ENCODE peak calls at places on chromosomes 5 and 9, in seven cellular contexts. One of them, this sample, is unnamed.

GRCh38 chr9:135960328-135961276 is 571 bp downstream of the UBAC1 start:
- DNase-seq in cardiac muscle cell: peak; percentile 70
- DNase-seq in epithelial cell of prostate: no peak
- DNase-seq in stimulated activated effector memory CD8-positive, alpha-beta T cell treated with anti-CD3 and anti-CD28 coated beads, Interleukin-12 subunit alpha, Interleukin-12 subunit beta, amount 100 ng/mL, for 72 hours: no peak
- DNase-seq in NCI-H1694: no peak
- DNase-seq in stimulated activated CD8-positive, alpha-beta memory T cell treated with anti-CD3 and anti-CD28 coated beads, Interleukin-15, amount 100 ng/mL, for 24 hours: no peak
- DNase-seq in left ventricle myocardium inferior: no peak
- DNase-seq in this sample: no peak

GRCh38 chr9:16869140-16869903 is 1.1 kb downstream of the BNC2 start:
- DNase-seq in NCI-H1694: no peak
- DNase-seq in left ventricle myocardium inferior: no peak
- DNase-seq in cardiac muscle cell: peak; percentile 28
- DNase-seq in stimulated activated effector memory CD8-positive, alpha-beta T cell treated with anti-CD3 and anti-CD28 coated beads, Interleukin-12 subunit alpha, Interleukin-12 subunit beta, amount 100 ng/mL, for 72 hours: no peak
- DNase-seq in epithelial cell of prostate: no peak
- DNase-seq in stimulated activated CD8-positive, alpha-beta memory T cell treated with anti-CD3 and anti-CD28 coated beads, Interleukin-15, amount 100 ng/mL, for 24 hours: no peak
- DNase-seq in this sample: no peak

GRCh38 chr9:69324549-69325401 is at the start of gene ENTREP1:
- DNase-seq in left ventricle myocardium inferior: peak; percentile 77
- DNase-seq in stimulated activated effector memory CD8-positive, alpha-beta T cell treated with anti-CD3 and anti-CD28 coated beads, Interleukin-12 subunit alpha, Interleukin-12 subunit beta, amount 100 ng/mL, for 72 hours: no peak
- DNase-seq in stimulated activated CD8-positive, alpha-beta memory T cell treated with anti-CD3 and anti-CD28 coated beads, Interleukin-15, amount 100 ng/mL, for 24 hours: no peak
- DNase-seq in epithelial cell of prostate: peak; percentile 29
- DNase-seq in cardiac muscle cell: peak; percentile 86
- DNase-seq in NCI-H1694: no peak
- DNase-seq in this sample: no peak

GRCh38 chr5:59393585-59394289 is 499.8 kb downstream of the PDE4D start:
- DNase-seq in epithelial cell of prostate: no peak
- DNase-seq in left ventricle myocardium inferior: no peak
- DNase-seq in stimulated activated effector memory CD8-positive, alpha-beta T cell treated with anti-CD3 and anti-CD28 coated beads, Interleukin-12 subunit alpha, Interleukin-12 subunit beta, amount 100 ng/mL, for 72 hours: no peak
- DNase-seq in stimulated activated CD8-positive, alpha-beta memory T cell treated with anti-CD3 and anti-CD28 coated beads, Interleukin-15, amount 100 ng/mL, for 24 hours: no peak
- DNase-seq in cardiac muscle cell: no peak
- DNase-seq in NCI-H1694: no peak
- DNase-seq in this sample: no peak

GRCh38 chr5:80963966-80964481 is 3.9 kb downstream of the RASGRF2 start:
- DNase-seq in epithelial cell of prostate: no peak
- DNase-seq in cardiac muscle cell: no peak
- DNase-seq in stimulated activated effector memory CD8-positive, alpha-beta T cell treated with anti-CD3 and anti-CD28 coated beads, Interleukin-12 subunit alpha, Interleukin-12 subunit beta, amount 100 ng/mL, for 72 hours: no peak
- DNase-seq in NCI-H1694: no peak
- DNase-seq in stimulated activated CD8-positive, alpha-beta memory T cell treated with anti-CD3 and anti-CD28 coated beads, Interleukin-15, amount 100 ng/mL, for 24 hours: no peak
- DNase-seq in left ventricle myocardium inferior: no peak
- DNase-seq in this sample: no peak

GRCh38 chr5:132246806-132247205 is 10.7 kb upstream of the PDLIM4 start:
- DNase-seq in stimulated activated effector memory CD8-positive, alpha-beta T cell treated with anti-CD3 and anti-CD28 coated beads, Interleukin-12 subunit alpha, Interleukin-12 subunit beta, amount 100 ng/mL, for 72 hours: no peak
- DNase-seq in left ventricle myocardium inferior: no peak
- DNase-seq in NCI-H1694: no peak
- DNase-seq in cardiac muscle cell: no peak
- DNase-seq in epithelial cell of prostate: no peak
- DNase-seq in stimulated activated CD8-positive, alpha-beta memory T cell treated with anti-CD3 and anti-CD28 coated beads, Interleukin-15, amount 100 ng/mL, for 24 hours: no peak
- DNase-seq in this sample: no peak

GRCh38 chr5:90050135-90050534 is 359.4 kb downstream of the CETN3 start:
- DNase-seq in stimulated activated effector memory CD8-positive, alpha-beta T cell treated with anti-CD3 and anti-CD28 coated beads, Interleukin-12 subunit alpha, Interleukin-12 subunit beta, amount 100 ng/mL, for 72 hours: no peak
- DNase-seq in left ventricle myocardium inferior: no peak
- DNase-seq in NCI-H1694: no peak
- DNase-seq in stimulated activated CD8-positive, alpha-beta memory T cell treated with anti-CD3 and anti-CD28 coated beads, Interleukin-15, amount 100 ng/mL, for 24 hours: no peak
- DNase-seq in cardiac muscle cell: peak; percentile 1
- DNase-seq in epithelial cell of prostate: peak; percentile 27
- DNase-seq in this sample: no peak

GRCh38 chr5:151214614-151215545 is 9.0 kb downstream of the CCDC69 start:
- DNase-seq in left ventricle myocardium inferior: no peak
- DNase-seq in stimulated activated effector memory CD8-positive, alpha-beta T cell treated with anti-CD3 and anti-CD28 coated beads, Interleukin-12 subunit alpha, Interleukin-12 subunit beta, amount 100 ng/mL, for 72 hours: no peak
- DNase-seq in NCI-H1694: no peak
- DNase-seq in cardiac muscle cell: no peak
- DNase-seq in epithelial cell of prostate: no peak
- DNase-seq in stimulated activated CD8-positive, alpha-beta memory T cell treated with anti-CD3 and anti-CD28 coated beads, Interleukin-15, amount 100 ng/mL, for 24 hours: no peak
- DNase-seq in this sample: no peak

GRCh38 chr5:14374100-14374499 is 207.5 kb upstream of the OTULINL start:
- DNase-seq in cardiac muscle cell: no peak
- DNase-seq in NCI-H1694: no peak
- DNase-seq in epithelial cell of prostate: peak; percentile 16
- DNase-seq in stimulated activated effector memory CD8-positive, alpha-beta T cell treated with anti-CD3 and anti-CD28 coated beads, Interleukin-12 subunit alpha, Interleukin-12 subunit beta, amount 100 ng/mL, for 72 hours: no peak
- DNase-seq in left ventricle myocardium inferior: no peak
- DNase-seq in stimulated activated CD8-positive, alpha-beta memory T cell treated with anti-CD3 and anti-CD28 coated beads, Interleukin-15, amount 100 ng/mL, for 24 hours: no peak
- DNase-seq in this sample: no peak

GRCh38 chr9:110669439-110669838 is 848 bp downstream of the MUSK start:
- DNase-seq in epithelial cell of prostate: no peak
- DNase-seq in left ventricle myocardium inferior: no peak
- DNase-seq in cardiac muscle cell: no peak
- DNase-seq in stimulated activated CD8-positive, alpha-beta memory T cell treated with anti-CD3 and anti-CD28 coated beads, Interleukin-15, amount 100 ng/mL, for 24 hours: no peak
- DNase-seq in NCI-H1694: no peak
- DNase-seq in stimulated activated effector memory CD8-positive, alpha-beta T cell treated with anti-CD3 and anti-CD28 coated beads, Interleukin-12 subunit alpha, Interleukin-12 subunit beta, amount 100 ng/mL, for 72 hours: no peak
- DNase-seq in this sample: no peak

GRCh38 chr9:70923941-70924340 is 197.5 kb downstream of the TRPM3 start:
- DNase-seq in epithelial cell of prostate: no peak
- DNase-seq in left ventricle myocardium inferior: no peak
- DNase-seq in cardiac muscle cell: no peak
- DNase-seq in stimulated activated CD8-positive, alpha-beta memory T cell treated with anti-CD3 and anti-CD28 coated beads, Interleukin-15, amount 100 ng/mL, for 24 hours: no peak
- DNase-seq in stimulated activated effector memory CD8-positive, alpha-beta T cell treated with anti-CD3 and anti-CD28 coated beads, Interleukin-12 subunit alpha, Interleukin-12 subunit beta, amount 100 ng/mL, for 72 hours: no peak
- DNase-seq in NCI-H1694: no peak
- DNase-seq in this sample: no peak

GRCh38 chr5:36724429-36725332 is 118.3 kb downstream of the SLC1A3 start:
- DNase-seq in epithelial cell of prostate: no peak
- DNase-seq in stimulated activated effector memory CD8-positive, alpha-beta T cell treated with anti-CD3 and anti-CD28 coated beads, Interleukin-12 subunit alpha, Interleukin-12 subunit beta, amount 100 ng/mL, for 72 hours: no peak
- DNase-seq in NCI-H1694: no peak
- DNase-seq in stimulated activated CD8-positive, alpha-beta memory T cell treated with anti-CD3 and anti-CD28 coated beads, Interleukin-15, amount 100 ng/mL, for 24 hours: no peak
- DNase-seq in left ventricle myocardium inferior: peak; percentile 40
- DNase-seq in cardiac muscle cell: no peak
- DNase-seq in this sample: peak; percentile 3

GRCh38 chr5:90182726-90183125 is 226.8 kb downstream of the CETN3 start:
- DNase-seq in NCI-H1694: no peak
- DNase-seq in stimulated activated effector memory CD8-positive, alpha-beta T cell treated with anti-CD3 and anti-CD28 coated beads, Interleukin-12 subunit alpha, Interleukin-12 subunit beta, amount 100 ng/mL, for 72 hours: no peak
- DNase-seq in left ventricle myocardium inferior: no peak
- DNase-seq in stimulated activated CD8-positive, alpha-beta memory T cell treated with anti-CD3 and anti-CD28 coated beads, Interleukin-15, amount 100 ng/mL, for 24 hours: no peak
- DNase-seq in epithelial cell of prostate: no peak
- DNase-seq in cardiac muscle cell: no peak
- DNase-seq in this sample: no peak

GRCh38 chr5:56190500-56190899 is 42.6 kb downstream of the ANKRD55 start:
- DNase-seq in NCI-H1694: no peak
- DNase-seq in epithelial cell of prostate: peak; percentile 60
- DNase-seq in stimulated activated CD8-positive, alpha-beta memory T cell treated with anti-CD3 and anti-CD28 coated beads, Interleukin-15, amount 100 ng/mL, for 24 hours: no peak
- DNase-seq in stimulated activated effector memory CD8-positive, alpha-beta T cell treated with anti-CD3 and anti-CD28 coated beads, Interleukin-12 subunit alpha, Interleukin-12 subunit beta, amount 100 ng/mL, for 72 hours: no peak
- DNase-seq in cardiac muscle cell: no peak
- DNase-seq in left ventricle myocardium inferior: peak; percentile 28
- DNase-seq in this sample: no peak

GRCh38 chr9:38380872-38381534 is 11.5 kb upstream of the ALDH1B1 start:
- DNase-seq in left ventricle myocardium inferior: no peak
- DNase-seq in stimulated activated CD8-positive, alpha-beta memory T cell treated with anti-CD3 and anti-CD28 coated beads, Interleukin-15, amount 100 ng/mL, for 24 hours: no peak
- DNase-seq in stimulated activated effector memory CD8-positive, alpha-beta T cell treated with anti-CD3 and anti-CD28 coated beads, Interleukin-12 subunit alpha, Interleukin-12 subunit beta, amount 100 ng/mL, for 72 hours: no peak
- DNase-seq in cardiac muscle cell: peak; percentile 21
- DNase-seq in epithelial cell of prostate: no peak
- DNase-seq in NCI-H1694: no peak
- DNase-seq in this sample: no peak

GRCh38 chr5:159913048-159913447 is 3.2 kb upstream of the ADRA1B start:
- DNase-seq in NCI-H1694: no peak
- DNase-seq in cardiac muscle cell: no peak
- DNase-seq in epithelial cell of prostate: no peak
- DNase-seq in left ventricle myocardium inferior: no peak
- DNase-seq in stimulated activated CD8-positive, alpha-beta memory T cell treated with anti-CD3 and anti-CD28 coated beads, Interleukin-15, amount 100 ng/mL, for 24 hours: no peak
- DNase-seq in stimulated activated effector memory CD8-positive, alpha-beta T cell treated with anti-CD3 and anti-CD28 coated beads, Interleukin-12 subunit alpha, Interleukin-12 subunit beta, amount 100 ng/mL, for 72 hours: no peak
- DNase-seq in this sample: no peak

GRCh38 chr9:129735546-129735945 is 17.3 kb downstream of the PTGES start:
- DNase-seq in stimulated activated CD8-positive, alpha-beta memory T cell treated with anti-CD3 and anti-CD28 coated beads, Interleukin-15, amount 100 ng/mL, for 24 hours: no peak
- DNase-seq in epithelial cell of prostate: no peak
- DNase-seq in stimulated activated effector memory CD8-positive, alpha-beta T cell treated with anti-CD3 and anti-CD28 coated beads, Interleukin-12 subunit alpha, Interleukin-12 subunit beta, amount 100 ng/mL, for 72 hours: no peak
- DNase-seq in cardiac muscle cell: no peak
- DNase-seq in NCI-H1694: no peak
- DNase-seq in left ventricle myocardium inferior: no peak
- DNase-seq in this sample: no peak

GRCh38 chr5:36878421-36879088 is 2.0 kb downstream of the NIPBL start:
- DNase-seq in left ventricle myocardium inferior: no peak
- DNase-seq in cardiac muscle cell: peak; percentile 84
- DNase-seq in NCI-H1694: no peak
- DNase-seq in stimulated activated effector memory CD8-positive, alpha-beta T cell treated with anti-CD3 and anti-CD28 coated beads, Interleukin-12 subunit alpha, Interleukin-12 subunit beta, amount 100 ng/mL, for 72 hours: no peak
- DNase-seq in epithelial cell of prostate: no peak
- DNase-seq in stimulated activated CD8-positive, alpha-beta memory T cell treated with anti-CD3 and anti-CD28 coated beads, Interleukin-15, amount 100 ng/mL, for 24 hours: no peak
- DNase-seq in this sample: no peak

GRCh38 chr5:154157483-154158378 is 32.8 kb upstream of the GALNT10 start:
- DNase-seq in stimulated activated effector memory CD8-positive, alpha-beta T cell treated with anti-CD3 and anti-CD28 coated beads, Interleukin-12 subunit alpha, Interleukin-12 subunit beta, amount 100 ng/mL, for 72 hours: no peak
- DNase-seq in left ventricle myocardium inferior: no peak
- DNase-seq in epithelial cell of prostate: no peak
- DNase-seq in stimulated activated CD8-positive, alpha-beta memory T cell treated with anti-CD3 and anti-CD28 coated beads, Interleukin-15, amount 100 ng/mL, for 24 hours: no peak
- DNase-seq in NCI-H1694: no peak
- DNase-seq in cardiac muscle cell: no peak
- DNase-seq in this sample: no peak

GRCh38 chr5:103667068-103667467 is 104.5 kb upstream of the NUDT12 start:
- DNase-seq in stimulated activated CD8-positive, alpha-beta memory T cell treated with anti-CD3 and anti-CD28 coated beads, Interleukin-15, amount 100 ng/mL, for 24 hours: no peak
- DNase-seq in epithelial cell of prostate: no peak
- DNase-seq in cardiac muscle cell: no peak
- DNase-seq in left ventricle myocardium inferior: no peak
- DNase-seq in NCI-H1694: no peak
- DNase-seq in stimulated activated effector memory CD8-positive, alpha-beta T cell treated with anti-CD3 and anti-CD28 coated beads, Interleukin-12 subunit alpha, Interleukin-12 subunit beta, amount 100 ng/mL, for 72 hours: no peak
- DNase-seq in this sample: no peak